ENCODE peak calls at places on chromosomes 1 and 21, in eight cellular contexts. O is left ventricle myocardium inferior; B is IMR-90; C is cardiac muscle cell; A is CD4-positive, alpha-beta T cell; P is heart left ventricle; W is breast epithelium; Y is testis. I is an unnamed sample.

GRCh38 chr1:201686709-201687455 is 142.1 kb upstream of the IPO9 start:
- DNase-seq in O (no peak), W (no peak), Y (no peak), C (no peak), P (no peak), A (no peak), B (no peak), I (peak; percentile 23)

GRCh38 chr1:209600541-209600940 is 17.0 kb downstream of the CAMK1G start:
- DNase-seq in B (peak; percentile 39), P (no peak), O (no peak), C (no peak), A (no peak), W (no peak), Y (no peak), I (no peak)

GRCh38 chr1:246265481-246265880 is 241.6 kb downstream of the SMYD3 start:
- DNase-seq in Y (no peak), W (no peak), P (no peak), B (peak; percentile 23), O (no peak), C (no peak), A (no peak), I (no peak)

GRCh38 chr1:18681423-18681835 is 50.8 kb downstream of the PAX7 start:
- DNase-seq in P (no peak), C (peak; percentile 35), W (no peak), O (no peak), A (no peak), Y (no peak), B (peak; percentile 16), I (peak; percentile 74)

GRCh38 chr1:36225298-36225899 is 1.2 kb downstream of the THRAP3 start:
- DNase-seq in O (no peak), W (no peak), C (no peak), P (no peak), A (no peak), Y (no peak), B (peak; percentile 18), I (no peak)

GRCh38 chr1:229430761-229431269 is 3.1 kb downstream of the ACTA1 start:
- DNase-seq in C (peak; percentile 68), W (no peak), A (peak; percentile 34), Y (peak; percentile 36), B (peak; percentile 37), O (peak; percentile 69), P (peak; percentile 71), I (no peak)

GRCh38 chr1:68570859-68571258 is 74.0 kb upstream of the DEPDC1 start:
- DNase-seq in C (peak; percentile 11), P (no peak), W (no peak), Y (no peak), B (no peak), O (no peak), A (no peak), I (no peak)

GRCh38 chr1:152519876-152520275 is 5.6 kb downstream of the CRCT1 start:
- DNase-seq in O (no peak), Y (no peak), W (no peak), P (no peak), B (no peak), A (no peak), C (no peak), I (no peak)

GRCh38 chr1:106406114-106406513 is 650.4 kb upstream of the PRMT6 start:
- DNase-seq in W (no peak), B (no peak), O (no peak), A (no peak), P (no peak), C (no peak), Y (no peak), I (no peak)

GRCh38 chr1:26282694-26283019 is 2.8 kb downstream of the SH3BGRL3 start:
- DNase-seq in B (no peak), O (no peak), A (no peak), W (no peak), P (no peak), Y (no peak), C (no peak), I (no peak)

GRCh38 chr1:171582589-171582988 is 39.5 kb upstream of the MYOCOS start:
- DNase-seq in W (no peak), P (no peak), Y (no peak), C (no peak), A (no peak), O (no peak), B (no peak), I (no peak)

GRCh38 chr21:36113647-36114428 is 21.0 kb upstream of the CBR3 start:
- DNase-seq in W (peak; percentile 62), C (no peak), A (peak; percentile 18), P (no peak), Y (peak; percentile 67), B (no peak), O (no peak), I (no peak)

GRCh38 chr1:64663654-64664053 is 81.2 kb upstream of the RAVER2 start:
- DNase-seq in Y (no peak), P (no peak), C (no peak), W (no peak), B (peak; percentile 7), A (no peak), O (no peak), I (no peak)

GRCh38 chr1:207862241-207862787 is 48.6 kb downstream of the CD34 start:
- DNase-seq in A (no peak), B (peak; percentile 43), O (no peak), W (no peak), C (no peak), Y (no peak), P (no peak), I (no peak)

GRCh38 chr1:14549897-14550635 is 48.4 kb upstream of the KAZN start:
- DNase-seq in W (no peak), C (no peak), A (no peak), Y (no peak), B (no peak), P (no peak), O (no peak), I (no peak)

GRCh38 chr1:201683397-201683796 is 144.5 kb downstream of the NAV1 start:
- DNase-seq in W (no peak), P (no peak), Y (no peak), C (no peak), B (no peak), O (no peak), A (no peak), I (no peak)

GRCh38 chr21:32360401-32360981 is 32.3 kb downstream of the URB1 start:
- DNase-seq in C (no peak), A (no peak), P (no peak), B (no peak), O (no peak), Y (no peak), W (no peak), I (no peak)

GRCh38 chr21:32364387-32364786 is 28.4 kb downstream of the URB1 start:
- DNase-seq in B (no peak), A (no peak), C (no peak), P (peak; percentile 49), W (peak; percentile 56), O (peak; percentile 39), Y (peak; percentile 42), I (no peak)

GRCh38 chr21:32356874-32357395 is 35.9 kb downstream of the URB1 start:
- DNase-seq in C (no peak), B (no peak), P (no peak), W (no peak), O (no peak), A (no peak), Y (no peak), I (no peak)

GRCh38 chr21:32364801-32365200 is 28.0 kb downstream of the URB1 start:
- DNase-seq in A (no peak), P (no peak), O (no peak), C (no peak), B (no peak), Y (peak; percentile 27), W (no peak), I (no peak)

DNA sequence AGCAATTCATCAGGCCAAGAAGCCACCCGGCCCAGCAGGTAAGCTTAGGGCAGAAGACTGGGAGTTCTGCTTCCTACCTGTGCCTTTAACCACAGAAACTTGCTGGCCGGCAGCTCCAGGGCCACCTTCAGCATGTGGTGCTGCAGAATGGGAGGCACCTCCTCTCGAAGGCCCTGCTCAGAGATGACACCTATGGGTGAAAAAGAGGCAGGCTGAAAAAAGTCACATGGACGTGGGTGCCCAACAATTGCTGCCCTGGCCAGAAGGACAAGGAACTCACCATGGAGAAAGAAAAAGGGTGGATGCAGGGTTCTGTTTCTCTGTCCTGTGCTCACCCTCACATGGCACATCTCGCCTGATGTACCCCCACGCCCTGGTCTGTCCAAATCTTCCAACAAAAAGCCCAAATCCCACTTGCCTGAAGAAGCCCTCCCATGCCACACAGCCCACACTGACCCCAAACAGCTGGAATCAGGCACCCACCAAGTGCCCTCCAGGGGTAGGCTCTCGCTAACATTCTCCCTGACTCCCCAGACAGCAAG is 33.0 kb downstream of the URB1 start:
- DNase-seq in P (no peak), C (no peak), W (no peak), O (no peak), B (no peak), A (no peak), Y (peak; percentile 65), I (no peak)
- TF ChIP-seq CTCF in P (peak; percentile 11), C (peak; percentile 24), W (no peak), O (peak; percentile 46), B (peak; percentile 11), A (no peak), Y (peak; percentile 30), I (no peak)

DNA sequence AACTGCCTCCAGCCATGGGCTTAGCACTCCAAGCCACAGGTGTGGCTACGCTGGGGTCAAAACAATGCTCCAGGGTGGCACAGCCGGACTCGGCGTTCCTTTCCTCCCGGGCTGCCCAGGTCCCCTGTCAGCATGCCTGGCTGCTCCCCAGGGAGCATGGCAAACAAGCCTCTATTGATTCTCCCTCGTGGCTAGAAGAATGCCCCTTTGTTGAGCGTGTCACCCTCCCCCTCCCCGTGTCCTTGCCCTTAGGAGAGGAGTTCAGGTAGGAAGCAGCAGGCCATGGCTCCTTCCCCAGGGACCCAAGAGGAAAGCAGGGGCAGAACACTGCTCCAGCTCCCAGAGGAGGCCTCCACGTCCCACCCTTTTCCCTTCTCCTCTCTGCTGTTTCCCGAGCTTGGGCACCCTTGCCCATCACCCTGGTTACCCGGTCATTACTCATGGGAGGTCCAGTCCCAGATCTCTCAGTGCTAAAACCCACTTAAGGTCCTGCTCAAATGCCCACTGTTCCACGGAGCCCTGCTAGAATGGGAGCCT is 57.4 kb upstream of the CITED4 start:
- DNase-seq in Y (peak; percentile 90), B (no peak), P (no peak), C (no peak), A (no peak), W (peak; percentile 88), O (no peak), I (no peak)
- H3K27ac ChIP-seq in Y (peak overlapping the region; percentile 59), B (no peak overlapping the region), P (no peak overlapping the region), C (no peak overlapping the region), A (no peak overlapping the region), W (peak overlapping the region; percentile 93), O (no peak overlapping the region), I (no peak overlapping the region)

GRCh38 chr1:40840526-40841323 is 21.4 kb downstream of the CITED4 start:
- DNase-seq in W (no peak), P (no peak), O (no peak), B (no peak), Y (no peak), A (no peak), C (no peak), I (no peak)
- TF ChIP-seq CTCF in W (no peak), P (no peak), O (no peak), B (no peak), Y (no peak), A (no peak), C (peak; percentile 6), I (no peak)

GRCh38 chr1:224718470-224719053 is 102.4 kb downstream of the CNIH3 start:
- DNase-seq in P (no peak), A (no peak), W (no peak), B (no peak), C (no peak), Y (no peak), O (no peak), I (no peak)
- H3K27ac ChIP-seq in P (no peak overlapping the region), A (no peak overlapping the region), W (no peak overlapping the region), B (no peak overlapping the region), C (no peak overlapping the region), Y (no peak overlapping the region), O (no peak overlapping the region), I (no peak overlapping the region)

I was measured in RWPE1.